ENCODE peak calls at places on chromosome 15, in ten cellular contexts. B, G, U, H, Y, V, N, W, C and I are unnamed samples.

GRCh38 chr15:85614059-85614458 is 180.7 kb downstream of the KLHL25 start:
- DNase-seq in G (no peak), W (peak), Y (no peak), N (no peak), H (no peak), V (no peak), B (no peak), C (no peak), U (no peak), I (no peak)

GRCh38 chr15:22979069-22979698 is 984 bp downstream of the CYFIP1 start:
- DNase-seq in G (no peak), B (no peak), U (peak), Y (peak), V (peak), C (peak), H (no peak), N (no peak), W (peak), I (no peak)

GRCh38 chr15:37289109-37289765 is 188.9 kb upstream of the MEIS2 start:
- DNase-seq in V (no peak), B (no peak), C (no peak), H (no peak), U (no peak), N (no peak), G (no peak), W (peak), Y (no peak), I (no peak)

GRCh38 chr15:74123685-74124084 is 6.7 kb upstream of the ISLR2 start:
- DNase-seq in W (no peak), H (no peak), C (no peak), Y (no peak), V (no peak), B (no peak), U (no peak), N (no peak), G (no peak), I (no peak)

GRCh38 chr15:48440084-48440483 is 108.9 kb downstream of the DUT start:
- DNase-seq in H (no peak), V (no peak), W (no peak), B (no peak), Y (no peak), N (no peak), G (no peak), U (no peak), C (no peak), I (peak)

GRCh38 chr15:83380026-83380425 is 67.1 kb upstream of the SH3GL3 start:
- DNase-seq in H (peak), Y (peak), B (no peak), G (no peak), C (no peak), W (no peak), N (no peak), V (no peak), U (no peak), I (no peak)

GRCh38 chr15:78131295-78132021 is at the start of gene CIB2:
- DNase-seq in Y (peak), H (peak), G (peak), U (peak), C (no peak), B (no peak), N (no peak), W (peak), V (peak), I (peak)

GRCh38 chr15:101718896-101719295 is 5.4 kb downstream of the TARS3 start:
- DNase-seq in H (no peak), U (no peak), B (no peak), G (no peak), C (no peak), W (no peak), V (no peak), N (no peak), Y (no peak), I (no peak)

GRCh38 chr15:89167267-89168176 is 53.9 kb downstream of the RLBP1 start:
- DNase-seq in H (peak), W (peak), B (peak), N (peak), G (peak), Y (peak), V (peak), U (no peak), C (peak), I (no peak)

GRCh38 chr15:69597061-69597592 is 144.5 kb downstream of the RPLP1 start:
- DNase-seq in V (peak), G (no peak), N (no peak), H (no peak), W (no peak), B (no peak), C (no peak), U (no peak), Y (no peak), I (no peak)

GRCh38 chr15:96053039-96054021 is 277.2 kb upstream of the NR2F2 start:
- DNase-seq in W (peak), H (peak), B (no peak), C (no peak), U (no peak), G (peak), V (peak), Y (no peak), N (no peak), I (no peak)

GRCh38 chr15:29670945-29671307 is 151.3 kb downstream of the TJP1 start:
- DNase-seq in G (no peak), U (no peak), B (peak), W (no peak), H (peak), Y (peak), N (peak), V (peak), C (no peak), I (no peak)

GRCh38 chr15:69093127-69093526 is 67.3 kb upstream of the GLCE start:
- DNase-seq in H (peak), N (no peak), B (no peak), U (no peak), G (no peak), C (no peak), W (no peak), Y (peak), V (no peak), I (no peak)

GRCh38 chr15:37536967-37537624 is 397.3 kb upstream of the TMCO5A start:
- DNase-seq in G (no peak), C (no peak), W (no peak), V (no peak), Y (no peak), U (no peak), N (no peak), B (no peak), H (peak), I (no peak)

GRCh38 chr15:41476416-41477048 is 17.1 kb upstream of the ITPKA start:
- DNase-seq in W (no peak), V (no peak), H (no peak), G (peak), U (no peak), B (no peak), Y (no peak), N (no peak), C (no peak), I (no peak)

GRCh38 chr15:34337557-34338306 is at the start of gene SLC12A6:
- DNase-seq in N (peak), W (peak), G (peak), B (peak), Y (peak), U (peak), H (peak), C (peak), V (peak), I (peak)
- H3K27ac ChIP-seq in N (peak), W (peak), G (peak), B (peak), Y (peak), U (peak), H (peak), C (peak), V (peak), I (peak)

GRCh38 chr15:26771168-26771916 is 1.5 kb downstream of the GABRB3 start:
- DNase-seq in G (no peak), V (peak), B (no peak), C (no peak), Y (no peak), N (no peak), U (no peak), H (no peak), W (peak), I (no peak)
- H3K4me3 ChIP-seq in G (peak), V (peak), B (no peak), C (peak), Y (peak), N (no peak), U (no peak), H (no peak), W (no peak), I (no peak)

DNA sequence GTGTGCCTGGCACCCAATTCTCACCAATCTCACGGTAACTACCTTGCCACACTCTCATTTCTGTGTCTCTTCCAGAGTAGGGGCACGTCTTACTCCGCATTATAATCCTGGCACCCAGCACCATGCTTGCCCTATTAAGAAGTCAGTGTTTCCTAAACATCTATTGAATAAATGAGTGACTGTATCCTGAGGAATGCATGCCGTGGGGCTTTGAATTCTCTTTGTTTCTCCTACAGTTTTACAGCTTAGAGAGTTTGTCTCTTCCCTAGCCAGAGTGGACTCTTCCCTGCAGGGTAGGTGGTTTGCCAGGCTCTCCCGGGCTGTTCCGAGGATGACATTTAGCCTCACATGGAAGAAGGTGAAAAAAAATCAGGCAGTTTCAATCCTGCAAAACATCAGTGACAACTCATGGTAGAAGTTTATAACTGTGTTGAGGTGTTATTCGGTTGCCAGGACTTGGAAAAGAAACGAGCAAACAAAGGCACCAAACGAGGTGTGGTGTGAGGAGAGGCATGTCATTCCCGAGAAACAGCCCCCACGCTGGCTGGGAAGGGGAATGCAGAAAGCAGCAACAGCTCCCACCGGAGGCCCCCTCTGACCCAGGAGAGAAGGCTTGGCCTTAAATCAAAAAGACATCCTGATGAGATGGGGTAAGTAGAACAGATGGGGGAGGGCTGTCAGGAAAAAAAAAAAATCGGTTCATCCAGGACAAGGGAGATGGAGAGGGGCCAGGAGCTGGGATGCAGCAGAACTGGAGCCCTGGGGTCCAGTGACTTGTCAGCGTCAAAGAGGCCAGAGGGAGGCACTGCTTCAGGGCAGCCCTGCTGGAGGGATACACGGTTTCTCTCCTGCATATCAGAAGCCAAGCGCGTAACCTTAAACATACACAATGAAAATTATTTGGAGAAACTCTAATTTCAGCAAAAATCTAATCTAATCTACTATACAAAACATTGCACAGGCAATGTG is 168.4 kb upstream of the ARRDC4 start:
- DNase-seq in C (no peak), U (no peak), V (no peak), Y (no peak), B (no peak), H (no peak), N (no peak), W (peak), G (no peak), I (no peak)
- TF ChIP-seq CTCF in C (no peak), U (no peak), V (no peak), Y (no peak), B (no peak), H (no peak), N (no peak), W (no peak), G (no peak), I (no peak)

GRCh38 chr15:52668133-52668532 is 11.1 kb downstream of the ATOSA start:
- DNase-seq in W (no peak), B (no peak), V (no peak), U (no peak), N (no peak), Y (no peak), G (no peak), H (no peak), C (no peak), I (no peak)

GRCh38 chr15:52667597-52667996 is 11.6 kb downstream of the ATOSA start:
- DNase-seq in C (no peak), H (no peak), G (no peak), Y (no peak), N (no peak), V (no peak), U (no peak), W (no peak), B (peak), I (no peak)

GRCh38 chr15:52673312-52673711 is 5.9 kb downstream of the ATOSA start:
- DNase-seq in G (no peak), C (no peak), N (no peak), U (no peak), B (no peak), V (no peak), Y (no peak), H (peak), W (no peak), I (no peak)

GRCh38 chr15:52672661-52673060 is 6.5 kb downstream of the ATOSA start:
- DNase-seq in W (no peak), G (no peak), V (no peak), H (no peak), B (no peak), Y (no peak), C (no peak), U (no peak), N (no peak), I (no peak)

DNA sequence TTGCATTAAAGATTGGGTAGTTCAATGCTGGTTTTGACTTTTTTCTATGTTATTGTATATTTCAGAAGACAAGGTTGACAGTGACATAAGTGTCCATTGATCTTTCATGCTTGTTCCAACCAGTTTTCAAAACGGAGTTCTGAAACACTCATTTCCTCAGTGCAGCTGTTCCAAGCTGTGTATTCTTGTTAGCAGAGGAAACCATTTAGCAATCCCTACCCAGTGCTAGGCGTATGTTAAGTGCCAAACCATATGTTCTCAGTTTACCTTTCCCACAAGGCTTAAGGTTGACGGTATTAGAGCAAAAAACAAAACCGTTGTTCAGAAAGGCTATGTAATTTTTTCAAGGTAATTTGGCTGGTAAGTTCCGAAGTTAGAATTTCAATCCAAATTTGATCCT is 9.1 kb downstream of the ATOSA start:
- DNase-seq in B (no peak), U (no peak), G (no peak), V (no peak), N (no peak), W (no peak), C (no peak), H (no peak), Y (no peak), I (no peak)
- H3K27ac ChIP-seq in B (no peak), U (no peak), G (no peak), V (no peak), N (no peak), W (no peak), C (no peak), H (no peak), Y (no peak), I (no peak)

GRCh38 chr15:38885001-38885400 is 320.4 kb upstream of the RASGRP1 start:
- DNase-seq in B (no peak), W (no peak), G (no peak), U (no peak), H (no peak), Y (no peak), C (no peak), N (no peak), V (no peak), I (no peak)
- H3K4me3 ChIP-seq in B (no peak), W (no peak), G (no peak), U (no peak), H (no peak), Y (peak), C (no peak), N (no peak), V (no peak), I (no peak)

GRCh38 chr15:92519709-92520108 is 126.0 kb downstream of the ST8SIA2 start:
- DNase-seq in Y (no peak), U (no peak), B (no peak), G (no peak), C (no peak), N (no peak), V (no peak), H (no peak), W (no peak), I (no peak)

GRCh38 chr15:92520914-92521623 is 127.4 kb downstream of the ST8SIA2 start:
- DNase-seq in H (no peak), U (no peak), B (no peak), G (no peak), W (no peak), N (no peak), Y (no peak), C (no peak), V (no peak), I (no peak)

GRCh38 chr15:92523176-92523575 is 129.5 kb downstream of the ST8SIA2 start:
- DNase-seq in G (no peak), C (no peak), H (no peak), B (no peak), W (no peak), N (no peak), U (no peak), Y (no peak), V (no peak), I (no peak)

GRCh38 chr15:92524161-92524560 is 130.5 kb downstream of the ST8SIA2 start:
- DNase-seq in B (no peak), V (no peak), C (no peak), U (no peak), W (no peak), N (no peak), Y (no peak), H (no peak), G (no peak), I (no peak)

DNA sequence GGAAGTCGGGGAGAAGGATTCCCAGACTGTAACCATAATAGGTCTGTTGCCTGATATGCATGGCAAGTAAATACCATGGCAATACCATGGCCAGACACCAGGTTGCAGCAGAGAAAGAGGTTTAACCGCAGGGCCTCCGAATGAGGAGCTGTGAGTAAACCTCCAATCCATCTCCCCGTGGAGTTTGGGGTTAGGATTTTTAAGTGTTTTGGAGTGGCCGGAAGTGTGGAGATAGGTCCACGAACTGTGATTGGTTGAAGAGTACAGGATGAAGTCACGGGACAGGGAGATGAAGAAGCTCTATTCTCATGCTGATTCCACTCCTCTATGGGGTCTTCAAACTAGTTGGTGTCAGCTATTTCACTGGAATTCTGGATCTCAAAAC is 127.9 kb downstream of the ST8SIA2 start:
- DNase-seq in N (peak), C (peak), G (peak), V (peak), U (peak), H (peak), Y (peak), B (peak), W (peak), I (peak)
- TF ChIP-seq CTCF in N (peak), C (peak), G (peak), V (peak), U (peak), H (peak), Y (peak), B (peak), W (peak), I (peak)

DNA sequence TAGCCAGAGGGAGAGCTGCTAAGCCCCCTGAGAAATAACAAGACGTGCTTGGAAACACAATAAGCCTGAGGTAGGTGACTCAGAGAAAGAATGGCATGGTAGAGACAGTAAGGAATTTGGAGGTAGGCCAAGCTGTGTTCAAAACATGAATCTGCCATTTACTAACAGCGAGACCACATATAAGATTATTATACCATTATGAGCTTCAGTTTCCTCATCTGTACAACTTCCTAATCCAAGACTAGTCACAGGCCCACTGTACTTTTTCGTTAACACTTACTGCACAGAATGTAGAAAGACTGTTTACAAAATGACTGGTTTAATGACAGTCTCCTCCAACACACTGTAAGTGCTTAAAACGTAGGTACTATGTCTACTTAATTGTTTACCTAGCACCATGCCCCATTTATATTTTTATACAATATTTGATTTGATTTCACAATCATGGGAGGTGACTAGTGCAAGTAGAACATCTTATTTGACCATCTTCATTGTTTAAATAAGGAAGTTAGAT is 25.7 kb downstream of the ATOSA start:
- DNase-seq in U (no peak), W (peak), C (no peak), N (peak), G (no peak), Y (peak), B (peak), H (peak), V (no peak), I (peak)
- H3K27ac ChIP-seq in U (no peak), W (peak), C (peak), N (peak), G (peak), Y (peak), B (peak), H (peak), V (peak), I (peak)